ENCODE peak calls at places on chromosomes 7 and 10, in seven cellular contexts. G is D341Med, R is endothelial cell, Y is AG04450, T is left ventricle myocardium inferior, X is GM06990, F is GM04504. K is an unnamed sample.

GRCh38 chr7:91083855-91084644 is 180.2 kb upstream of the FZD1 start:
- DNase-seq in G (no peak), T (peak; percentile 57), F (no peak), R (no peak), X (no peak), Y (no peak), K (peak; percentile 8)

GRCh38 chr7:257647-257992 is 32.4 kb upstream of the FOXL3 start:
- DNase-seq in X (no peak), R (no peak), F (no peak), G (no peak), Y (no peak), T (no peak), K (no peak)

GRCh38 chr7:106668853-106669539 is 8.0 kb upstream of the CCDC71L start:
- DNase-seq in G (no peak), X (no peak), R (no peak), F (no peak), Y (no peak), T (no peak), K (no peak)

GRCh38 chr10:71223365-71224058 is 11.1 kb downstream of the UNC5B start:
- DNase-seq in Y (no peak), R (no peak), X (no peak), G (no peak), T (no peak), F (no peak), K (no peak)

GRCh38 chr10:132961-133898 is 2.0 kb upstream of the ZMYND11 start:
- DNase-seq in R (no peak), G (no peak), T (no peak), Y (no peak), X (no peak), F (no peak), K (no peak)

GRCh38 chr7:117548035-117548434 is 68.2 kb downstream of the CFTR start:
- DNase-seq in F (no peak), G (no peak), X (no peak), R (no peak), Y (no peak), T (no peak), K (no peak)

GRCh38 chr7:102830206-102830605 is 81.4 kb downstream of the FAM185A start:
- DNase-seq in R (no peak), G (no peak), F (peak; percentile 65), T (no peak), X (no peak), Y (no peak), K (no peak)

GRCh38 chr10:100186253-100186780 is 488 bp upstream of the ERLIN1 start:
- DNase-seq in R (peak; percentile 27), G (peak; percentile 44), F (no peak), T (peak; percentile 52), X (no peak), Y (no peak), K (no peak)

GRCh38 chr7:40921589-40922315 is 781.1 kb downstream of the INHBA start:
- DNase-seq in X (no peak), T (no peak), R (no peak), Y (no peak), G (no peak), F (no peak), K (no peak)

GRCh38 chr10:96044686-96045085 is 1.3 kb downstream of the CCNJ start:
- DNase-seq in R (no peak), X (no peak), F (peak; percentile 8), G (peak; percentile 10), T (no peak), Y (no peak), K (no peak)

GRCh38 chr10:112775892-112776679 is 174.0 kb upstream of the TCF7L2 start:
- DNase-seq in R (no peak), F (no peak), X (no peak), Y (no peak), G (peak; percentile 61), T (no peak), K (no peak)

GRCh38 chr10:70657036-70657435 is 15.3 kb upstream of the ADAMTS14 start:
- DNase-seq in Y (no peak), G (no peak), T (no peak), F (no peak), X (no peak), R (no peak), K (no peak)

GRCh38 chr7:42736931-42737330 is 174.9 kb downstream of the C7orf25 start:
- DNase-seq in G (no peak), R (peak; percentile 7), T (no peak), Y (no peak), X (no peak), F (no peak), K (no peak)

GRCh38 chr10:14491814-14492213 is 161.1 kb upstream of the FRMD4A start:
- DNase-seq in G (no peak), T (no peak), R (no peak), X (no peak), F (no peak), Y (no peak), K (no peak)

GRCh38 chr10:75223507-75223906 is 12.2 kb downstream of the COMTD1 start:
- DNase-seq in X (no peak), F (no peak), G (no peak), R (no peak), T (no peak), Y (no peak), K (no peak)

K was measured in stimulated activated CD4-positive, alpha-beta T cell treated with anti-CD3 and anti-CD28 coated beads, TNF-alpha, amount 100 ng/mL, for 48 hours.